ENCODE peak calls at places on chromosomes 7 and 10, in four cellular contexts. N, P, I and C are unnamed samples.

GRCh38 chr10:104327745-104328635 is 10.3 kb downstream of the ITPRIP start:
- DNase-seq in P (no peak), I (peak), N (no peak), C (no peak)

GRCh38 chr7:32428546-32428945 is 61.6 kb downstream of the LSM5 start:
- DNase-seq in N (no peak), P (no peak), I (no peak), C (no peak)

GRCh38 chr10:113550365-113550764 is 2.5 kb upstream of the HABP2 start:
- DNase-seq in N (no peak), P (no peak), I (no peak), C (no peak)

GRCh38 chr7:23332881-23333612 is 33.9 kb downstream of the MALSU1 start:
- DNase-seq in N (no peak), I (no peak), P (no peak), C (no peak)

GRCh38 chr7:44112231-44112996 is 8.3 kb downstream of the AEBP1 start:
- DNase-seq in N (no peak), P (no peak), I (no peak), C (no peak)

GRCh38 chr10:27741173-27742091 is 4.2 kb downstream of the MKX start:
- DNase-seq in I (no peak), P (no peak), N (no peak), C (no peak)

GRCh38 chr7:111333010-111333409 is 229.3 kb downstream of the IMMP2L start:
- DNase-seq in N (no peak), I (no peak), P (no peak), C (no peak)

GRCh38 chr7:11786186-11786585 is 45.8 kb downstream of the THSD7A start:
- DNase-seq in I (no peak), P (no peak), N (no peak), C (no peak)

GRCh38 chr7:117810642-117811512 is 62.4 kb downstream of the CTTNBP2 start:
- DNase-seq in P (no peak), N (no peak), I (peak), C (no peak)

GRCh38 chr7:101590663-101591435 is 38.2 kb downstream of the MYL10 start:
- DNase-seq in I (no peak), P (no peak), N (no peak), C (no peak)

GRCh38 chr10:69250041-69250440 is 28.3 kb upstream of the HK1 start:
- DNase-seq in P (no peak), I (no peak), N (no peak), C (no peak)

GRCh38 chr7:138943061-138943460 is 38.1 kb downstream of the KIAA1549 start:
- DNase-seq in I (no peak), P (no peak), N (no peak), C (peak)

GRCh38 chr7:151993977-151994676 is 31.3 kb upstream of the GALNT11 start:
- DNase-seq in P (peak), I (no peak), N (peak), C (peak)

GRCh38 chr10:90945496-90946070 is 24.7 kb upstream of the ANKRD1 start:
- DNase-seq in P (no peak), I (peak), N (no peak), C (peak)

GRCh38 chr7:108261560-108262255 is 131.5 kb upstream of the LAMB4 start:
- DNase-seq in I (no peak), P (no peak), N (no peak), C (no peak)

GRCh38 chr7:19470031-19470430 is 238.8 kb downstream of the POLR1F start:
- DNase-seq in I (no peak), N (no peak), P (no peak), C (no peak)

GRCh38 chr10:118408145-118408544 is 66.0 kb upstream of the FAM204A start:
- DNase-seq in I (no peak), P (no peak), N (no peak), C (no peak)

GRCh38 chr10:102635377-102635776 is 8.9 kb upstream of the TRIM8 start:
- DNase-seq in I (no peak), N (no peak), P (no peak), C (no peak)

GRCh38 chr7:1192171-1192676 is 32.2 kb upstream of the ZFAND2A start:
- DNase-seq in N (no peak), P (no peak), I (peak), C (no peak)

GRCh38 chr7:140512317-140513000 is 33.2 kb upstream of the MKRN1 start:
- DNase-seq in N (no peak), P (peak), I (no peak), C (no peak)

GRCh38 chr7:47327698-47328391 is 254.1 kb downstream of the TNS3 start:
- DNase-seq in I (peak), P (no peak), N (peak), C (peak)

GRCh38 chr10:69558559-69558958 is 14.7 kb downstream of the NEUROG3 start:
- DNase-seq in P (no peak), N (no peak), I (no peak), C (no peak)

GRCh38 chr10:63515002-63515763 is 6.0 kb upstream of the REEP3 start:
- DNase-seq in I (peak), N (no peak), P (no peak), C (no peak)

GRCh38 chr7:16638282-16639265 is 7.0 kb downstream of the ANKMY2 start:
- DNase-seq in N (no peak), P (no peak), I (no peak), C (no peak)

GRCh38 chr10:124647421-124648130 is 96.6 kb downstream of the FAM53B start:
- DNase-seq in N (no peak), P (no peak), I (peak), C (no peak)

GRCh38 chr10:6721964-6722615 is 142.0 kb upstream of the PRKCQ start:
- DNase-seq in P (no peak), I (peak), N (no peak), C (no peak)

GRCh38 chr10:59960751-59961150 is 54.4 kb upstream of the CCDC6 start:
- DNase-seq in N (no peak), P (no peak), I (no peak), C (no peak)

GRCh38 chr10:125014086-125014830 is 72.3 kb downstream of the ZRANB1 start:
- DNase-seq in I (no peak), P (no peak), N (no peak), C (no peak)

GRCh38 chr7:138890782-138891445 is 90.3 kb downstream of the KIAA1549 start:
- DNase-seq in I (peak), N (no peak), P (no peak), C (no peak)

GRCh38 chr10:98415710-98416077 is 712 bp upstream of the PYROXD2 start:
- DNase-seq in N (no peak), I (peak), P (no peak), C (no peak)

GRCh38 chr7:87427289-87427688 is 48.2 kb downstream of the ABCB4 start:
- DNase-seq in I (no peak), P (no peak), N (no peak), C (no peak)